ENCODE peak calls at places on chromosomes 13 and 19, in seven cellular contexts. K is A549, P is lower lobe of right lung, J is psoas muscle, L is PC-3, A is ovary, R is HCT116. C is an unnamed sample.

GRCh38 chr19:10604460-10604980 is 17.4 kb upstream of the AP1M2 start:
- DNase-seq in K (no peak), P (peak; percentile 65), J (peak; percentile 57), L (peak; percentile 38), A (no peak), R (no peak), C (no peak)

GRCh38 chr13:52085416-52085815 is 43.5 kb downstream of the NEK5 start:
- DNase-seq in K (no peak), P (no peak), J (no peak), L (no peak), A (no peak), R (no peak), C (peak; percentile 68)

GRCh38 chr13:88281846-88282245 is 610.7 kb downstream of the SLITRK5 start:
- DNase-seq in K (no peak), P (no peak), J (no peak), L (no peak), A (no peak), R (no peak), C (no peak)

GRCh38 chr19:46860125-46860845 is 512 bp upstream of the ARHGAP35 start:
- DNase-seq in K (peak; percentile 98), P (peak; percentile 98), J (peak; percentile 99), L (peak; percentile 94), A (peak; percentile 97), R (peak; percentile 93), C (peak; percentile 98)

GRCh38 chr19:1132625-1133383 is 29.0 kb downstream of the GPX4 start:
- DNase-seq in K (no peak), P (peak; percentile 66), J (no peak), L (no peak), A (no peak), R (no peak), C (no peak)

GRCh38 chr13:64723735-64724134 is 2506.4 kb downstream of the PCDH9 start:
- DNase-seq in K (peak; percentile 33), P (no peak), J (no peak), L (peak; percentile 93), A (no peak), R (peak; percentile 80), C (peak; percentile 24)

GRCh38 chr13:97391201-97391600 is 42.8 kb upstream of the RAP2A start:
- DNase-seq in K (no peak), P (no peak), J (no peak), L (no peak), A (no peak), R (no peak), C (no peak)

GRCh38 chr13:43805681-43806128 is 18.9 kb upstream of the ENOX1 start:
- DNase-seq in K (peak; percentile 11), P (no peak), J (no peak), L (peak; percentile 21), A (no peak), R (no peak), C (peak; percentile 3)

GRCh38 chr19:2149980-2150793 is 1.2 kb downstream of the AP3D1 start:
- DNase-seq in K (no peak), P (peak; percentile 62), J (no peak), L (peak; percentile 11), A (no peak), R (no peak), C (no peak)

GRCh38 chr19:43984687-43985000 is 656 bp downstream of the ZNF155 start:
- DNase-seq in K (no peak), P (peak; percentile 52), J (no peak), L (no peak), A (no peak), R (no peak), C (no peak)

GRCh38 chr19:28883241-28883693 is 329.7 kb downstream of the UQCRFS1 start:
- DNase-seq in K (no peak), P (no peak), J (no peak), L (no peak), A (no peak), R (no peak), C (peak; percentile 74)

GRCh38 chr13:98143157-98143553 is 261 bp downstream of the FARP1 start:
- DNase-seq in K (peak; percentile 14), P (peak; percentile 71), J (peak; percentile 68), L (no peak), A (no peak), R (no peak), C (peak; percentile 86)

GRCh38 chr13:113582841-113583631 is 1.5 kb upstream of the TFDP1 start:
- DNase-seq in K (no peak), P (peak; percentile 32), J (peak; percentile 16), L (no peak), A (peak; percentile 3), R (no peak), C (no peak)

GRCh38 chr19:8221161-8221560 is 12.0 kb downstream of the CERS4 start:
- DNase-seq in K (no peak), P (peak; percentile 62), J (no peak), L (no peak), A (no peak), R (no peak), C (no peak)

GRCh38 chr13:107289540-107289939 is 721.6 kb upstream of the ARGLU1 start:
- DNase-seq in K (no peak), P (no peak), J (no peak), L (no peak), A (no peak), R (no peak), C (no peak)

GRCh38 chr19:54572696-54573311 is 786 bp upstream of the LILRA2 start:
- DNase-seq in K (no peak), P (peak; percentile 76), J (no peak), L (no peak), A (no peak), R (no peak), C (no peak)

GRCh38 chr13:100673831-100674362 is 698 bp downstream of the TMTC4 start:
- DNase-seq in K (peak; percentile 63), P (peak; percentile 57), J (peak; percentile 81), L (peak; percentile 70), A (peak; percentile 61), R (peak; percentile 28), C (peak; percentile 89)

GRCh38 chr19:9144920-9145319 is 4.7 kb downstream of the ZNF317 start:
- DNase-seq in K (no peak), P (no peak), J (no peak), L (no peak), A (no peak), R (no peak), C (no peak)

GRCh38 chr13:23673354-23673753 is 103.1 kb downstream of the TNFRSF19 start:
- DNase-seq in K (no peak), P (no peak), J (no peak), L (peak; percentile 82), A (no peak), R (no peak), C (peak; percentile 81)

GRCh38 chr19:29674374-29675119 is 9.3 kb downstream of the PLEKHF1 start:
- DNase-seq in K (no peak), P (no peak), J (no peak), L (no peak), A (no peak), R (no peak), C (no peak)

GRCh38 chr19:4414800-4415251 is 12.4 kb downstream of the CHAF1A start:
- DNase-seq in K (no peak), P (no peak), J (no peak), L (no peak), A (peak; percentile 63), R (no peak), C (peak; percentile 60)
- H3K27ac ChIP-seq in K (no peak overlapping the region), P (no peak overlapping the region), J (no peak overlapping the region), L (no peak overlapping the region), A (peak overlapping the region; percentile 77), R (no peak overlapping the region), C (peak overlapping the region; percentile 59)

DNA sequence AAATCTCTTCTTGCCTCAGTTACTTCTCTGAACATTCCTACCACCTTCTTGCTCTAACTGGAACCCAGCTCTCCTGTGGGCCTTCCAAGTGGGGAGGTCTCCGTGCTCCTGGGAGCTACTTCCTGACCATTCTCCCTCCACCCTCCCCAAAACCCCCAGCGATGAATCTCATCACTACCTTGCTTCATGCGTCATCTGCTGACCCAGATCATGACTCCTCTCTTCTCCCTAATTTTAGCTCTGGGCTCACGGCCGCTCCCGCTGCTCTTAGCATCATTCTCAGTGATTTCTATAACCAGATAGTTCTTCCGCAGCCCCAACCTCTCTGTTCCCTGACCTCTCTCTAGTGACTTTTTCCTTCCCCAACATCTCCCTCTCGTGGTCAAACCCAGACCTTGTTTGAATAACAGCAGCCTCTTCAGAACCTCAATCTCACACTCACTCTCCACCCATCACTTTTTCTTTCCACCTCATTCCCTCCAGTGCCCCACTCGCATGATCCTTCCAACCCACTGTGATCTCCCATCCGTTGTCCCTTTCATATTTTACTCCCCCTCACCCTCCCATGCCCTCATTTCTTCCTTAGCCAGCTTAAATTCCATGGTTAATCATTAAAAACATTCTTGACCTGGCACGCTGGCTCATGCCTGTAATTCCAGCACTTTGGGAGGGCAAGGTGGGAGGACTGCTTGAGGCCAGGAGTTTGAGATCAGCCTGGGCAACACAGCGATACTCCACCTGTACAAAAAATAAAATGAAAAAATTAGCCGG is 21.8 kb downstream of the MRPS12 start:
- DNase-seq in K (peak; percentile 81), P (no peak), J (no peak), L (peak; percentile 75), A (no peak), R (no peak), C (peak; percentile 11)
- TF ChIP-seq CTCF in K (peak; percentile 74), P (peak; percentile 34), J (no peak), L (peak; percentile 64), A (no peak), R (peak; percentile 48), C (peak; percentile 21)

GRCh38 chr19:14072535-14073231 is at the start of gene MISP3:
- DNase-seq in K (no peak), P (peak; percentile 86), J (peak; percentile 73), L (peak; percentile 68), A (no peak), R (no peak), C (peak; percentile 59)
- H3K27ac ChIP-seq in K (peak within 1 kb of the TSS; percentile 94), P (peak within 1 kb of the TSS; percentile 92), J (peak within 1 kb of the TSS; percentile 78), L (no peak within 1 kb of the TSS), A (peak within 1 kb of the TSS; percentile 44), R (peak within 1 kb of the TSS; percentile 80), C (peak within 1 kb of the TSS; percentile 40)

GRCh38 chr19:42023121-42023942 is 29.3 kb upstream of the ATP1A3 start:
- DNase-seq in K (peak; percentile 73), P (no peak), J (peak; percentile 34), L (peak; percentile 23), A (no peak), R (peak; percentile 28), C (peak; percentile 29)
- TF ChIP-seq CTCF in K (peak; percentile 72), P (no peak), J (no peak), L (peak; percentile 58), A (no peak), R (peak; percentile 77), C (peak; percentile 49)

DNA sequence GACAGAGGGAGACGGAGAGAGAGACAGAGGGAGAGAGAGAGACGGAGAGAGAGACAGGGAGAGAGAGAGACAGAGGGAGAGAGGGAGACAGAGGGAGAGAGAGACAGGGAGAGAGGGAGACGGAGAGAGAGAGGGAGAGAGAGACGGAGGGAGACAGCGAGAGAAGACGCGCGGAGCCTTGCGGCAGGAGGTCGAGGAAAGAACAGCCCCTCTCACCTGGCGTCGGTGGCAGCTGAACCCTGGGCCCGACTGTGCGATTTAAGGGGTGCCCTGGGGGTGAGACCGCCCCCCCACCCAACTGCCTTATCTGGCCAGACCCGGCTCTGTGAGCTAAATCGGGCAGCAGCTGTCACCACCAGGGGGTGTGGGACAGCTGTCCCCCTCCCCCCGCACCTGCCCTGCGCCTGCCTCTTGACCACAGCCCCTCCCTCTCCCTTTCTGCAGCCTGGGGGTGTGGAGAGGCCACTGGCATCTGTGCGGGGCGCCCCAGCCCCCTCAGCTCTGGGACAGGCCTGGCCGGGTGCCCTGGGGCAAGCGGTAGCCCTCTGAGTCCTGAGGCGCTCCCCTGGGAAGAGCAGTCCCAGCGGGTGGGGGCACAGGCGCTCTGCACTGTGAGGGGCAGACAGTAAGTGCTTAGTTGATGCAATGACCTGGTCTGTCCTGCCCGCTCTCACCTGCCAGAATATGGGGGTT is 10.8 kb downstream of the JOSD2 start:
- DNase-seq in K (no peak), P (peak; percentile 44), J (peak; percentile 92), L (no peak), A (no peak), R (no peak), C (peak; percentile 96)
- H3K27ac ChIP-seq in K (no peak overlapping the region), P (no peak overlapping the region), J (peak overlapping the region; percentile 94), L (no peak overlapping the region), A (no peak overlapping the region), R (no peak overlapping the region), C (peak overlapping the region; percentile 100)

C was measured in cardiac muscle cell.